ENCODE peak calls at places on chromosomes 11 and 22, in five cellular contexts. E, W, Y, B and D are unnamed samples.

GRCh38 chr11:120273432-120273831 is 33.5 kb downstream of the POU2F3 start:
- DNase-seq in E (peak; percentile 38), W (no peak), Y (no peak), B (no peak), D (no peak)

GRCh38 chr11:114612686-114613085 is 17.1 kb upstream of the NXPE4 start:
- DNase-seq in E (no peak), W (no peak), Y (no peak), B (no peak), D (no peak)

GRCh38 chr22:29302681-29303465 is 3.6 kb upstream of the GAS2L1 start:
- DNase-seq in E (no peak), W (peak; percentile 73), Y (peak; percentile 64), B (peak; percentile 81), D (no peak)

GRCh38 chr11:95650271-95650670 is 139.3 kb downstream of the FAM76B start:
- DNase-seq in E (no peak), W (no peak), Y (no peak), B (no peak), D (no peak)

GRCh38 chr11:42462558-42463310 is 849.1 kb upstream of the API5 start:
- DNase-seq in E (no peak), W (no peak), Y (no peak), B (no peak), D (no peak)

GRCh38 chr11:60924110-60924905 is at the start of gene TMEM132A:
- DNase-seq in E (peak; percentile 68), W (peak; percentile 75), Y (peak; percentile 82), B (peak; percentile 78), D (peak; percentile 87)

GRCh38 chr11:86167499-86168161 is 76.9 kb upstream of the EED start:
- DNase-seq in E (no peak), W (no peak), Y (no peak), B (no peak), D (no peak)

GRCh38 chr11:68831124-68831523 is 10.6 kb downstream of the CPT1A start:
- DNase-seq in E (no peak), W (no peak), Y (peak; percentile 74), B (peak; percentile 70), D (no peak)

GRCh38 chr11:28834877-28835276 is 726.7 kb downstream of the METTL15 start:
- DNase-seq in E (peak; percentile 97), W (no peak), Y (no peak), B (no peak), D (no peak)

GRCh38 chr22:43381693-43382092 is 30.1 kb upstream of the MPPED1 start:
- DNase-seq in E (peak; percentile 4), W (no peak), Y (no peak), B (no peak), D (no peak)

GRCh38 chr11:19185036-19185435 is 16.7 kb downstream of the CSRP3 start:
- DNase-seq in E (no peak), W (no peak), Y (no peak), B (no peak), D (no peak)

GRCh38 chr22:48268293-48268692 is 1505.8 kb downstream of the TBC1D22A start:
- DNase-seq in E (no peak), W (no peak), Y (no peak), B (no peak), D (no peak)

GRCh38 chr11:73980001-73980960 is 2.4 kb downstream of the UCP2 start:
- DNase-seq in E (peak; percentile 20), W (no peak), Y (peak; percentile 80), B (peak; percentile 75), D (peak; percentile 94)

GRCh38 chr22:22316589-22316988 is 72.0 kb downstream of the VPREB1 start:
- DNase-seq in E (no peak), W (no peak), Y (no peak), B (no peak), D (no peak)

GRCh38 chr11:1298695-1299492 is 10.5 kb downstream of the TOLLIP start:
- DNase-seq in E (peak; percentile 59), W (peak; percentile 85), Y (peak; percentile 85), B (peak; percentile 93), D (peak; percentile 90)

GRCh38 chr11:7278314-7278917 is 26.7 kb downstream of the SYT9 start:
- DNase-seq in E (peak; percentile 34), W (no peak), Y (no peak), B (peak; percentile 22), D (no peak)

GRCh38 chr11:105202844-105203548 is 63.4 kb upstream of the CARD18 start:
- DNase-seq in E (no peak), W (no peak), Y (no peak), B (peak; percentile 28), D (no peak)

GRCh38 chr11:123020968-123021367 is 39.3 kb upstream of the BSX start:
- DNase-seq in E (peak; percentile 49), W (no peak), Y (no peak), B (no peak), D (no peak)

GRCh38 chr11:82995754-82996398 is 75.8 kb downstream of the RAB30 start:
- DNase-seq in E (no peak), W (no peak), Y (no peak), B (no peak), D (no peak)

GRCh38 chr22:37077802-37078448 is 26.4 kb downstream of the KCTD17 start:
- DNase-seq in E (peak; percentile 37), W (peak; percentile 72), Y (peak; percentile 71), B (peak; percentile 42), D (peak; percentile 93)

GRCh38 chr11:113603277-113604059 is 102.6 kb downstream of the TMPRSS5 start:
- DNase-seq in E (no peak), W (peak; percentile 22), Y (no peak), B (no peak), D (no peak)

GRCh38 chr22:49290711-49291110 is 537.0 kb downstream of the BRD1 start:
- DNase-seq in E (no peak), W (no peak), Y (no peak), B (no peak), D (peak; percentile 6)

GRCh38 chr11:2186669-2187266 is 15.2 kb upstream of the TH start:
- DNase-seq in E (no peak), W (no peak), Y (peak; percentile 62), B (peak; percentile 46), D (no peak)

DNA sequence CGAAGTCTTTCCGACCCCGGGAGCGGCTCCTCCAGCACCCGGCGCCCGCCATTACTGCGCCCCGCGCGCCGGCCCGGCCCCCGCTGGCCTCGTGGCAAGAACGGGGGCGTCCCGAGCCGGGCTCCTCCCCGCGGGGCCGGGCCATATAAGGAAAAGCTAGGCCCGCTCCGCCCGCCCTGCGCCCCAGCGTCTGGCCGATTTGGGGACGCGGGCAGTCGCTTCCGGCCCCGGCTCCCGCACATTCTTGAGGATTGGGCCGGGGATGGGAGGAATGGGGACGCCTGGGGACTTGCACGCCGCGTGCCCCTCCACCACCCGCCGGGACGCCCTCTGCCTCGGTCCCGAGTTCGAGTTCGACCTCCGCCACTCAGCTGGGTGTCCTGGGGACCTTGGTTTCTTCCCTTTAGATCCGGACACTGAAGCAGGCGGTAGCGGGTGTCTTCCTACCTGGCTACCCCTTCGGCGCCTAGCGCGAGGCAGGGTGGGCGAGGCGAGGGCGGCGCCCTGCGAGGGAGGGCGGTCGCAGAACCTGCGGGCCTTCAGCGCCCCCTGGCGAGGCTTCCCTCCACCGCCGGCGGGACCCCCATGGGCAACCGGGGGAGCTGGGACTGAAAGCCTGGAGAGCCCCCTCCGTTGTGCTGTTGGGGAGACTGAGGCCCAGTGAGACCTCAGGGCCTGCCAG is 3.8 kb downstream of the SMTN start:
- DNase-seq in E (peak; percentile 75), W (peak; percentile 77), Y (peak; percentile 91), B (peak; percentile 82), D (peak; percentile 96)
- TF ChIP-seq CTCF in E (peak; percentile 75), W (peak; percentile 82), Y (peak; percentile 94), B (peak; percentile 69), D (peak; percentile 94)

GRCh38 chr11:66510271-66510989 is at the start of gene BBS1:
- DNase-seq in E (peak; percentile 68), W (peak; percentile 82), Y (peak; percentile 90), B (peak; percentile 89), D (peak; percentile 97)
- TF ChIP-seq POLR2A in E (no peak), W (no peak), Y (no peak), B (no peak), D (no peak)

GRCh38 chr11:102596578-102596977 is 28.6 kb downstream of the MMP20 start:
- DNase-seq in E (no peak), W (no peak), Y (no peak), B (no peak), D (no peak)
- TF ChIP-seq CTCF in E (no peak), W (no peak), Y (no peak), B (no peak), D (no peak)

DNA sequence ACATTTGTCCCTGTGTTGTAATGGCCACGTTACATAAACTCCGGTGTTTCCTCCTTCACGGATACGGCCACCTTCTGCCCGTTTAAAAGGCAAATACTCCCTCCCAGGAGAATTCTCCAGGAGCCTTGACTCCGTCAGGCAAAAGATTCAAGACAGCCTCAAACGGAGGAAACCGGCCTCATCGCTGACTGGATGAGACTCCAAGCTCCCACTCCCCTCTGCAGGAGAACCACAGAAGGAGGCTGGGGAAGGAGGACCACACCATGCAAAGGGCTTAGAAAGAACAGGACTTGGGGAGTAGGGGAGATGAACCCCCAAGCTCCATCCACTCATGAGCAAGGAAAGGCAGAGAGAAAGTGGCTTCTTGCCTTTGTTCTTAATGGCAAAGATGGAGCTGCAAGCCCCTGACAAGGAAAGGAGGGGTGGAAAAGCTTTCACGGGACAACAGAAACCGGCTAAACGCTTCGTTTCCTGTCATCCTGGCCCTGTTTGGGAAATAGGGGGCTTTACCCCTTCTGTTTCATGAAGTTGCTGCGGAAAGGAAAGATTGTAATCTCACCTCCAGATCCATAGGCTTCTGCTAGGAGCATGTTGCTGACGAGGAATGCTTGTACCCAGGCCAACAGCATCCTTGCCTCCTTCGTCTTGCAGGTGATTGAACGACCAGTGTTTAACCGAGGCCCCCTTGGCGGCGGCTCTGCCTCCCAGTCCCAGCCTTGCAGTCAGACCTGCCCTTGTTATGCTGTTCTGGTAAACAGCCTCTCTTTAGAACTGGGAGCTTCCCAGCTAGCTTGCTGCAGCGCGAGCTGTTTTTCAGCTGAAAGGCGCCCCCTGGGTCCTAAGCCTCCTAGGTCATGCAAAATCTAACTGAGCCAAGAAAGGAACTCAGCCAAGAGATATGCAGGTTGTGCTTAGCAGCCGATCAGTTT is at the start of gene PIK3IP1:
- DNase-seq in E (peak; percentile 91), W (peak; percentile 88), Y (peak; percentile 92), B (peak; percentile 93), D (peak; percentile 96)
- TF ChIP-seq POLR2A in E (peak; percentile 71), W (peak; percentile 90), Y (peak; percentile 84), B (peak; percentile 63), D (peak; percentile 85)

DNA sequence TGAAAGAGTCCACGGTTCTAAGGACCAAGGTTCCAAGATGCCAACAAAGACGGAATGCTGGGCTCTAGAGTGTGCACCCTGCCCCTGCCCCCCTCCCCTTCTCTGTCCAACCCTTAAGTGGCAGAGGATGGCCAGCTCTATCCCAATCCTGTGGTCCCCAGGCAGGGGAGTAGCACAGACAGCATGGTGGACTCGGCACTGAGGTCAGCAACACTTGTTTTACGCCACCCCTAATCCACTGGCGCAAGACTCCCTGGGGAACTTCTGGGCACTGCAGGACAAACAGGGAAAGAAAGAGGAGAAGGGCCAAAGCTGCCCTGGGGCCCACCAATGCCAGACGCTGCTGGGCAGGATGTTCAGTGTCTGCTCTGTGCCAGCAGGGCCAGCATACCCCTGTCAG is 18.9 kb downstream of the GDPD5 start:
- DNase-seq in E (no peak), W (no peak), Y (no peak), B (no peak), D (no peak)
- TF ChIP-seq CTCF in E (no peak), W (no peak), Y (no peak), B (no peak), D (no peak)